ENCODE peak calls at places on chromosomes 11 and 22, in ten cellular contexts. P is HFF-Myc; M is substantia nigra; J is ACHN; Y is stimulated activated CD4-positive, alpha-beta T cell treated with anti-CD3 and anti-CD28 coated beads, Interleukin-1b, Interleukin-23, amount 100 ng/mL, for 4 hours; C is central memory CD8-positive, alpha-beta T cell; S is activated naive CD4-positive, alpha-beta T cell; B is HTR-8/SVneo; O is ELR; I is effector memory CD8-positive, alpha-beta T cell. Q is an unnamed sample.

GRCh38 chr11:94539420-94539819 is 4.3 kb upstream of the FUT4 start:
- DNase-seq in P (no peak), M (no peak), J (no peak), Y (no peak), C (no peak), S (no peak), B (no peak), O (no peak), I (no peak), Q (no peak)

GRCh38 chr11:47495856-47496217 is 46.9 kb upstream of the RAPSN start:
- DNase-seq in P (no peak), M (no peak), J (no peak), Y (no peak), C (no peak), S (no peak), B (no peak), O (no peak), I (no peak), Q (no peak)

GRCh38 chr11:93493252-93493897 is 49.8 kb downstream of the SMCO4 start:
- DNase-seq in P (no peak), M (no peak), J (no peak), Y (no peak), C (no peak), S (no peak), B (no peak), O (no peak), I (no peak), Q (no peak)

GRCh38 chr22:23268877-23269276 is 88.6 kb downstream of the BCR start:
- DNase-seq in P (no peak), M (no peak), J (no peak), Y (no peak), C (no peak), S (no peak), B (no peak), O (no peak), I (no peak), Q (no peak)

GRCh38 chr22:21693333-21693998 is 27.7 kb downstream of the PPIL2 start:
- DNase-seq in P (no peak), M (no peak), J (no peak), Y (no peak), C (no peak), S (no peak), B (no peak), O (no peak), I (no peak), Q (no peak)

GRCh38 chr11:40290031-40290650 is 1169.3 kb downstream of the LRRC4C start:
- DNase-seq in P (no peak), M (no peak), J (no peak), Y (no peak), C (no peak), S (no peak), B (no peak), O (peak; percentile 12), I (no peak), Q (no peak)

GRCh38 chr22:37175414-37176144 is 12.5 kb downstream of the C1QTNF6 start:
- DNase-seq in P (no peak), M (no peak), J (no peak), Y (no peak), C (no peak), S (no peak), B (no peak), O (no peak), I (no peak), Q (no peak)

GRCh38 chr22:28477556-28477955 is 202.1 kb downstream of the TTC28 start:
- DNase-seq in P (no peak), M (no peak), J (no peak), Y (no peak), C (no peak), S (no peak), B (no peak), O (no peak), I (no peak), Q (no peak)

GRCh38 chr11:112355726-112356125 is 95.1 kb upstream of the PLET1 start:
- DNase-seq in P (no peak), M (no peak), J (peak; percentile 41), Y (no peak), C (no peak), S (no peak), B (peak; percentile 64), O (peak; percentile 44), I (no peak), Q (no peak)

GRCh38 chr11:65640483-65641207 is 2.7 kb downstream of the SIPA1 start:
- DNase-seq in P (no peak), M (no peak), J (no peak), Y (no peak), C (no peak), S (no peak), B (no peak), O (no peak), I (peak; percentile 43), Q (peak; percentile 24)

GRCh38 chr22:36379593-36380361 is 8.0 kb downstream of the MYH9 start:
- DNase-seq in P (no peak), M (no peak), J (peak; percentile 10), Y (no peak), C (no peak), S (no peak), B (no peak), O (peak; percentile 61), I (no peak), Q (peak; percentile 55)

GRCh38 chr22:46287873-46288751 is 8.6 kb upstream of the GTSE1 start:
- DNase-seq in P (no peak), M (no peak), J (no peak), Y (no peak), C (no peak), S (no peak), B (no peak), O (no peak), I (peak; percentile 42), Q (peak; percentile 61)

GRCh38 chr11:75270896-75271415 is 30.4 kb downstream of the TPBGL start:
- DNase-seq in P (no peak), M (no peak), J (peak; percentile 14), Y (peak; percentile 9), C (no peak), S (no peak), B (peak; percentile 48), O (peak; percentile 46), I (peak; percentile 18), Q (no peak)

GRCh38 chr11:12110714-12111481 is 508 bp downstream of the MICAL2 start:
- DNase-seq in P (no peak), M (no peak), J (no peak), Y (peak; percentile 11), C (no peak), S (no peak), B (no peak), O (peak; percentile 45), I (no peak), Q (peak; percentile 41)

GRCh38 chr11:117170210-117170609 is 8.3 kb upstream of the SIDT2 start:
- DNase-seq in P (no peak), M (no peak), J (no peak), Y (no peak), C (no peak), S (no peak), B (no peak), O (no peak), I (no peak), Q (no peak)

GRCh38 chr22:20464096-20464614 is 26.5 kb upstream of the SCARF2 start:
- DNase-seq in P (no peak), M (no peak), J (no peak), Y (peak; percentile 33), C (peak; percentile 30), S (no peak), B (no peak), O (no peak), I (peak; percentile 18), Q (no peak)

GRCh38 chr22:37943471-37944198 is 9.8 kb downstream of the C22orf23 start:
- DNase-seq in P (no peak), M (no peak), J (no peak), Y (no peak), C (no peak), S (no peak), B (no peak), O (no peak), I (no peak), Q (no peak)

Q was measured in lung microvascular endothelial cell.